ENCODE peak calls at places on chromosomes 13 and 19, in six cellular contexts. One of them, this sample, is unnamed.

GRCh38 chr13:60143775-60144174 is 20.0 kb downstream of the DIAPH3 start:
- DNase-seq in upper lobe of left lung: no peak
- DNase-seq in A549: no peak
- DNase-seq in H54: no peak
- DNase-seq in IMR-90: no peak
- DNase-seq in suprapubic skin: no peak
- DNase-seq in this sample: no peak

GRCh38 chr13:46213242-46213641 is 1.5 kb downstream of the LRRC63 start:
- DNase-seq in upper lobe of left lung: no peak
- DNase-seq in A549: no peak
- DNase-seq in H54: no peak
- DNase-seq in IMR-90: no peak
- DNase-seq in suprapubic skin: no peak
- DNase-seq in this sample: peak; percentile 10

GRCh38 chr13:30224732-30225131 is 82.6 kb downstream of the KATNAL1 start:
- DNase-seq in upper lobe of left lung: no peak
- DNase-seq in A549: peak; percentile 6
- DNase-seq in H54: no peak
- DNase-seq in IMR-90: peak; percentile 30
- DNase-seq in suprapubic skin: no peak
- DNase-seq in this sample: peak; percentile 29

GRCh38 chr13:23510979-23511735 is 59.1 kb upstream of the TNFRSF19 start:
- DNase-seq in upper lobe of left lung: no peak
- DNase-seq in A549: no peak
- DNase-seq in H54: no peak
- DNase-seq in IMR-90: peak; percentile 75
- DNase-seq in suprapubic skin: no peak
- DNase-seq in this sample: peak; percentile 48

GRCh38 chr13:100625447-100625846 is 36.9 kb upstream of the GGACT start:
- DNase-seq in upper lobe of left lung: no peak
- DNase-seq in A549: no peak
- DNase-seq in H54: no peak
- DNase-seq in IMR-90: no peak
- DNase-seq in suprapubic skin: no peak
- DNase-seq in this sample: no peak

GRCh38 chr13:40344270-40345148 is 321.9 kb downstream of the FOXO1 start:
- DNase-seq in upper lobe of left lung: no peak
- DNase-seq in A549: no peak
- DNase-seq in H54: no peak
- DNase-seq in IMR-90: no peak
- DNase-seq in suprapubic skin: no peak
- DNase-seq in this sample: no peak

GRCh38 chr13:95420501-95420900 is 119.2 kb upstream of the ABCC4 start:
- DNase-seq in upper lobe of left lung: no peak
- DNase-seq in A549: no peak
- DNase-seq in H54: no peak
- DNase-seq in IMR-90: no peak
- DNase-seq in suprapubic skin: no peak
- DNase-seq in this sample: no peak

GRCh38 chr13:104015646-104016396 is 949.6 kb upstream of the SLC10A2 start:
- DNase-seq in upper lobe of left lung: no peak
- DNase-seq in A549: no peak
- DNase-seq in H54: no peak
- DNase-seq in IMR-90: peak; percentile 83
- DNase-seq in suprapubic skin: no peak
- DNase-seq in this sample: no peak

GRCh38 chr19:29378543-29379105 is 147.2 kb upstream of the VSTM2B start:
- DNase-seq in upper lobe of left lung: no peak
- DNase-seq in A549: no peak
- DNase-seq in H54: no peak
- DNase-seq in IMR-90: no peak
- DNase-seq in suprapubic skin: peak; percentile 16
- DNase-seq in this sample: no peak

GRCh38 chr19:2399582-2399981 is 27.8 kb downstream of the TIMM13 start:
- DNase-seq in upper lobe of left lung: no peak
- DNase-seq in A549: no peak
- DNase-seq in H54: no peak
- DNase-seq in IMR-90: no peak
- DNase-seq in suprapubic skin: no peak
- DNase-seq in this sample: no peak

GRCh38 chr13:51999525-51999924 is 11.7 kb downstream of the ATP7B start:
- DNase-seq in upper lobe of left lung: peak; percentile 39
- DNase-seq in A549: no peak
- DNase-seq in H54: no peak
- DNase-seq in IMR-90: peak; percentile 25
- DNase-seq in suprapubic skin: no peak
- DNase-seq in this sample: no peak

GRCh38 chr19:12126707-12127106 is 13.4 kb downstream of the ZNF20 start:
- DNase-seq in upper lobe of left lung: no peak
- DNase-seq in A549: no peak
- DNase-seq in H54: no peak
- DNase-seq in IMR-90: peak; percentile 19
- DNase-seq in suprapubic skin: no peak
- DNase-seq in this sample: peak; percentile 17

GRCh38 chr13:53138369-53139036 is 109.9 kb downstream of the OLFM4 start:
- DNase-seq in upper lobe of left lung: peak; percentile 59
- DNase-seq in A549: no peak
- DNase-seq in H54: no peak
- DNase-seq in IMR-90: peak; percentile 35
- DNase-seq in suprapubic skin: peak; percentile 77
- DNase-seq in this sample: no peak

GRCh38 chr13:49456156-49456555 is 12.1 kb downstream of the SETDB2 start:
- DNase-seq in upper lobe of left lung: no peak
- DNase-seq in A549: no peak
- DNase-seq in H54: no peak
- DNase-seq in IMR-90: peak; percentile 27
- DNase-seq in suprapubic skin: no peak
- DNase-seq in this sample: no peak

GRCh38 chr13:41610426-41610825 is 153.1 kb downstream of the RGCC start:
- DNase-seq in upper lobe of left lung: peak; percentile 8
- DNase-seq in A549: no peak
- DNase-seq in H54: no peak
- DNase-seq in IMR-90: peak; percentile 97
- DNase-seq in suprapubic skin: no peak
- DNase-seq in this sample: no peak

GRCh38 chr13:44312898-44313551 is 60.6 kb upstream of the SERP2 start:
- DNase-seq in upper lobe of left lung: no peak
- DNase-seq in A549: peak; percentile 14
- DNase-seq in H54: no peak
- DNase-seq in IMR-90: peak; percentile 95
- DNase-seq in suprapubic skin: no peak
- DNase-seq in this sample: no peak

GRCh38 chr13:77521194-77521593 is 14.3 kb upstream of the SCEL start:
- DNase-seq in upper lobe of left lung: no peak
- DNase-seq in A549: peak; percentile 9
- DNase-seq in H54: no peak
- DNase-seq in IMR-90: no peak
- DNase-seq in suprapubic skin: no peak
- DNase-seq in this sample: no peak

GRCh38 chr19:16037424-16038195 is 38.7 kb upstream of the TPM4 start:
- DNase-seq in upper lobe of left lung: no peak
- DNase-seq in A549: no peak
- DNase-seq in H54: no peak
- DNase-seq in IMR-90: no peak
- DNase-seq in suprapubic skin: peak; percentile 66
- DNase-seq in this sample: no peak

GRCh38 chr13:50873481-50873880 is 30.0 kb upstream of the DLEU7 start:
- DNase-seq in upper lobe of left lung: no peak
- DNase-seq in A549: no peak
- DNase-seq in H54: no peak
- DNase-seq in IMR-90: peak; percentile 1
- DNase-seq in suprapubic skin: no peak
- DNase-seq in this sample: no peak

GRCh38 chr19:45564131-45564780 is 20.3 kb downstream of the OPA3 start:
- DNase-seq in upper lobe of left lung: no peak
- DNase-seq in A549: no peak
- DNase-seq in H54: no peak
- DNase-seq in IMR-90: no peak
- DNase-seq in suprapubic skin: no peak
- DNase-seq in this sample: no peak

GRCh38 chr13:65468628-65469027 is 1761.5 kb downstream of the PCDH9 start:
- DNase-seq in upper lobe of left lung: no peak
- DNase-seq in A549: no peak
- DNase-seq in H54: no peak
- DNase-seq in IMR-90: peak; percentile 46
- DNase-seq in suprapubic skin: no peak
- DNase-seq in this sample: peak; percentile 34

GRCh38 chr13:111304041-111304544 is 16.3 kb upstream of the TEX29 start:
- DNase-seq in upper lobe of left lung: no peak
- DNase-seq in A549: no peak
- DNase-seq in H54: no peak
- DNase-seq in IMR-90: no peak
- DNase-seq in suprapubic skin: no peak
- DNase-seq in this sample: no peak

GRCh38 chr19:55642153-55643002 is 1.1 kb upstream of the ZNF581 start:
- DNase-seq in upper lobe of left lung: peak; percentile 89
- DNase-seq in A549: no peak
- DNase-seq in H54: peak; percentile 82
- DNase-seq in IMR-90: no peak
- DNase-seq in suprapubic skin: no peak
- DNase-seq in this sample: peak; percentile 56

GRCh38 chr13:95588721-95589120 is 36.2 kb downstream of the CLDN10 start:
- DNase-seq in upper lobe of left lung: no peak
- DNase-seq in A549: no peak
- DNase-seq in H54: no peak
- DNase-seq in IMR-90: peak; percentile 60
- DNase-seq in suprapubic skin: no peak
- DNase-seq in this sample: no peak

GRCh38 chr19:32404939-32405430 is 585 bp upstream of the DPY19L3 start:
- DNase-seq in upper lobe of left lung: peak; percentile 94
- DNase-seq in A549: no peak
- DNase-seq in H54: peak; percentile 39
- DNase-seq in IMR-90: peak; percentile 26
- DNase-seq in suprapubic skin: no peak
- DNase-seq in this sample: peak; percentile 75

GRCh38 chr13:36847541-36848045 is 28.6 kb downstream of the RFXAP start:
- DNase-seq in upper lobe of left lung: no peak
- DNase-seq in A549: no peak
- DNase-seq in H54: no peak
- DNase-seq in IMR-90: no peak
- DNase-seq in suprapubic skin: no peak
- DNase-seq in this sample: no peak

GRCh38 chr13:28045861-28046260 is 54.5 kb downstream of the FLT3 start:
- DNase-seq in upper lobe of left lung: no peak
- DNase-seq in A549: no peak
- DNase-seq in H54: no peak
- DNase-seq in IMR-90: no peak
- DNase-seq in suprapubic skin: no peak
- DNase-seq in this sample: no peak

GRCh38 chr13:109332501-109333499 is 453.6 kb downstream of the IRS2 start:
- DNase-seq in upper lobe of left lung: no peak
- DNase-seq in A549: no peak
- DNase-seq in H54: no peak
- DNase-seq in IMR-90: no peak
- DNase-seq in suprapubic skin: no peak
- DNase-seq in this sample: no peak

GRCh38 chr13:63117710-63118109 is 1702.1 kb upstream of the PCDH20 start:
- DNase-seq in upper lobe of left lung: peak; percentile 53
- DNase-seq in A549: no peak
- DNase-seq in H54: no peak
- DNase-seq in IMR-90: no peak
- DNase-seq in suprapubic skin: no peak
- DNase-seq in this sample: no peak

GRCh38 chr19:5667751-5668271 is 12.5 kb downstream of the MICOS13 start:
- DNase-seq in upper lobe of left lung: peak; percentile 81
- DNase-seq in A549: no peak
- DNase-seq in H54: no peak
- DNase-seq in IMR-90: no peak
- DNase-seq in suprapubic skin: no peak
- DNase-seq in this sample: no peak
- TF ChIP-seq POLR2A in upper lobe of left lung: no peak
- TF ChIP-seq POLR2A in A549: no peak
- TF ChIP-seq POLR2A in H54: no peak
- TF ChIP-seq POLR2A in IMR-90: no peak
- TF ChIP-seq POLR2A in suprapubic skin: no peak
- TF ChIP-seq POLR2A in this sample: no peak

DNA sequence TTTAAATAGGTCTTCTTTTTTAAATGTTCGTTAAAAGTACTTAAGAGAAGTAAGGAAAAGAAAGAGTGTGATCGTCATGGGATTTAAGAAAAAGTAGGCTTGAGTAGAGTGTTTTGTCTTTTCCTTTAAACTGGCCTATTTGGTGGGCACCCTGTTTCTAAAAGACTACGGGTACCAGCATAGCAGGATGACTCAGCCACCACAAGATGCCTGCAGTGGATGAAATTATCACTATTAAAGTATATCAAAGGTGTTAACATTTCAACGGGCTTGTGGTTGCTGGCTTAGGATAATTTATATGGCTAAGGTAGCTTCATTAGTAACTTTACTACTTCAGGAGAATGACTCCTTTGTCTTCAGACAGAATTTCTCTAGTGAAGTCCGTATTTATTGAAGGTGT is 112.6 kb downstream of the STARD13 start:
- DNase-seq in upper lobe of left lung: no peak
- DNase-seq in A549: no peak
- DNase-seq in H54: no peak
- DNase-seq in IMR-90: no peak
- DNase-seq in suprapubic skin: no peak
- DNase-seq in this sample: no peak
- TF ChIP-seq POLR2A in upper lobe of left lung: no peak
- TF ChIP-seq POLR2A in A549: no peak
- TF ChIP-seq POLR2A in H54: no peak
- TF ChIP-seq POLR2A in IMR-90: no peak
- TF ChIP-seq POLR2A in suprapubic skin: no peak
- TF ChIP-seq POLR2A in this sample: no peak

GRCh38 chr19:18203408-18203862 is 407 bp downstream of the RAB3A start:
- DNase-seq in upper lobe of left lung: peak; percentile 91
- DNase-seq in A549: no peak
- DNase-seq in H54: no peak
- DNase-seq in IMR-90: no peak
- DNase-seq in suprapubic skin: no peak
- DNase-seq in this sample: peak; percentile 69

GRCh38 chr19:18206018-18206417 is 2.2 kb upstream of the RAB3A start:
- DNase-seq in upper lobe of left lung: no peak
- DNase-seq in A549: no peak
- DNase-seq in H54: no peak
- DNase-seq in IMR-90: no peak
- DNase-seq in suprapubic skin: no peak
- DNase-seq in this sample: no peak

GRCh38 chr19:18204394-18205179 is 745 bp upstream of the RAB3A start:
- DNase-seq in upper lobe of left lung: no peak
- DNase-seq in A549: no peak
- DNase-seq in H54: no peak
- DNase-seq in IMR-90: no peak
- DNase-seq in suprapubic skin: no peak
- DNase-seq in this sample: no peak

GRCh38 chr19:18203863-18204393 is at the start of gene RAB3A:
- DNase-seq in upper lobe of left lung: peak; percentile 98
- DNase-seq in A549: peak; percentile 92
- DNase-seq in H54: peak; percentile 95
- DNase-seq in IMR-90: peak; percentile 100
- DNase-seq in suprapubic skin: peak; percentile 100
- DNase-seq in this sample: peak; percentile 100

GRCh38 chr19:18205180-18205915 is 1.5 kb upstream of the RAB3A start:
- DNase-seq in upper lobe of left lung: peak; percentile 87
- DNase-seq in A549: no peak
- DNase-seq in H54: peak; percentile 61
- DNase-seq in IMR-90: peak; percentile 89
- DNase-seq in suprapubic skin: peak; percentile 92
- DNase-seq in this sample: peak; percentile 74
- TF ChIP-seq POLR2A in upper lobe of left lung: no peak
- TF ChIP-seq POLR2A in A549: no peak
- TF ChIP-seq POLR2A in H54: no peak
- TF ChIP-seq POLR2A in IMR-90: peak; percentile 84
- TF ChIP-seq POLR2A in suprapubic skin: no peak
- TF ChIP-seq POLR2A in this sample: no peak

GRCh38 chr19:53254451-53255341 is at the start of gene ZNF677:
- DNase-seq in upper lobe of left lung: peak; percentile 95
- DNase-seq in A549: no peak
- DNase-seq in H54: peak; percentile 70
- DNase-seq in IMR-90: peak; percentile 76
- DNase-seq in suprapubic skin: peak; percentile 93
- DNase-seq in this sample: peak; percentile 63
- TF ChIP-seq POLR2A in upper lobe of left lung: no peak
- TF ChIP-seq POLR2A in A549: no peak
- TF ChIP-seq POLR2A in H54: peak; percentile 63
- TF ChIP-seq POLR2A in IMR-90: peak; percentile 67
- TF ChIP-seq POLR2A in suprapubic skin: no peak
- TF ChIP-seq POLR2A in this sample: no peak